ENCODE peak calls at places on chromosomes 13 and 19, in seven cellular contexts. One of them, this sample, is unnamed.

GRCh38 chr19:55189424-55189823 is 9.3 kb upstream of the SYT5 start:
- DNase-seq in cardiac muscle cell: no peak
- DNase-seq in AG04450: peak
- DNase-seq in Peyer's patch: no peak
- DNase-seq in hepatocyte: no peak
- DNase-seq in upper lobe of left lung: no peak
- DNase-seq in A673: no peak
- DNase-seq in this sample: peak

GRCh38 chr13:114077121-114077937 is 55.1 kb downstream of the RASA3 start:
- DNase-seq in cardiac muscle cell: no peak
- DNase-seq in AG04450: no peak
- DNase-seq in Peyer's patch: no peak
- DNase-seq in hepatocyte: no peak
- DNase-seq in upper lobe of left lung: no peak
- DNase-seq in A673: no peak
- DNase-seq in this sample: no peak

GRCh38 chr13:20232556-20233277 is 598 bp upstream of the GJB6 start:
- DNase-seq in cardiac muscle cell: no peak
- DNase-seq in AG04450: no peak
- DNase-seq in Peyer's patch: no peak
- DNase-seq in hepatocyte: no peak
- DNase-seq in upper lobe of left lung: no peak
- DNase-seq in A673: no peak
- DNase-seq in this sample: no peak

GRCh38 chr13:110772091-110772984 is 58.8 kb downstream of the ING1 start:
- DNase-seq in cardiac muscle cell: no peak
- DNase-seq in AG04450: no peak
- DNase-seq in Peyer's patch: no peak
- DNase-seq in hepatocyte: no peak
- DNase-seq in upper lobe of left lung: no peak
- DNase-seq in A673: no peak
- DNase-seq in this sample: no peak

GRCh38 chr19:47534628-47535027 is 19.8 kb upstream of the NAPA start:
- DNase-seq in cardiac muscle cell: no peak
- DNase-seq in AG04450: no peak
- DNase-seq in Peyer's patch: no peak
- DNase-seq in hepatocyte: no peak
- DNase-seq in upper lobe of left lung: no peak
- DNase-seq in A673: no peak
- DNase-seq in this sample: no peak

GRCh38 chr19:30374791-30375650 is 2.8 kb downstream of the ZNF536 start:
- DNase-seq in cardiac muscle cell: peak
- DNase-seq in AG04450: no peak
- DNase-seq in Peyer's patch: no peak
- DNase-seq in hepatocyte: peak
- DNase-seq in upper lobe of left lung: peak
- DNase-seq in A673: peak
- DNase-seq in this sample: no peak

GRCh38 chr19:3503036-3503572 is 2.6 kb upstream of the DOHH start:
- DNase-seq in cardiac muscle cell: no peak
- DNase-seq in AG04450: no peak
- DNase-seq in Peyer's patch: no peak
- DNase-seq in hepatocyte: no peak
- DNase-seq in upper lobe of left lung: no peak
- DNase-seq in A673: no peak
- DNase-seq in this sample: no peak

GRCh38 chr19:49594157-49595005 is 3.4 kb downstream of the PRR12 start:
- DNase-seq in cardiac muscle cell: no peak
- DNase-seq in AG04450: no peak
- DNase-seq in Peyer's patch: no peak
- DNase-seq in hepatocyte: peak
- DNase-seq in upper lobe of left lung: peak
- DNase-seq in A673: no peak
- DNase-seq in this sample: no peak

GRCh38 chr19:1853295-1854031 is 5.2 kb upstream of the REXO1 start:
- DNase-seq in cardiac muscle cell: peak
- DNase-seq in AG04450: no peak
- DNase-seq in Peyer's patch: peak
- DNase-seq in hepatocyte: peak
- DNase-seq in upper lobe of left lung: peak
- DNase-seq in A673: peak
- DNase-seq in this sample: peak

GRCh38 chr13:89923731-89924130 is 1423.8 kb upstream of the MIR17HG start:
- DNase-seq in cardiac muscle cell: no peak
- DNase-seq in AG04450: peak
- DNase-seq in Peyer's patch: no peak
- DNase-seq in hepatocyte: no peak
- DNase-seq in upper lobe of left lung: no peak
- DNase-seq in A673: no peak
- DNase-seq in this sample: no peak

GRCh38 chr13:87124785-87125074 is 546.4 kb upstream of the SLITRK5 start:
- DNase-seq in cardiac muscle cell: no peak
- DNase-seq in AG04450: no peak
- DNase-seq in Peyer's patch: no peak
- DNase-seq in hepatocyte: no peak
- DNase-seq in upper lobe of left lung: no peak
- DNase-seq in A673: no peak
- DNase-seq in this sample: no peak

GRCh38 chr19:38385804-38386257 is 2.0 kb downstream of the GGN start:
- DNase-seq in cardiac muscle cell: no peak
- DNase-seq in AG04450: no peak
- DNase-seq in Peyer's patch: no peak
- DNase-seq in hepatocyte: no peak
- DNase-seq in upper lobe of left lung: peak
- DNase-seq in A673: no peak
- DNase-seq in this sample: no peak

GRCh38 chr13:38777347-38778107 is 90.7 kb downstream of the FREM2 start:
- DNase-seq in cardiac muscle cell: no peak
- DNase-seq in AG04450: no peak
- DNase-seq in Peyer's patch: no peak
- DNase-seq in hepatocyte: no peak
- DNase-seq in upper lobe of left lung: no peak
- DNase-seq in A673: no peak
- DNase-seq in this sample: no peak

GRCh38 chr13:82010780-82011179 is 1669.9 kb upstream of the SPRY2 start:
- DNase-seq in cardiac muscle cell: no peak
- DNase-seq in AG04450: no peak
- DNase-seq in Peyer's patch: no peak
- DNase-seq in hepatocyte: no peak
- DNase-seq in upper lobe of left lung: no peak
- DNase-seq in A673: no peak
- DNase-seq in this sample: no peak

GRCh38 chr19:39737351-39737750 is 478 bp downstream of the CLC start:
- DNase-seq in cardiac muscle cell: no peak
- DNase-seq in AG04450: no peak
- DNase-seq in Peyer's patch: no peak
- DNase-seq in hepatocyte: no peak
- DNase-seq in upper lobe of left lung: no peak
- DNase-seq in A673: no peak
- DNase-seq in this sample: no peak

GRCh38 chr19:31356587-31357314 is 7.5 kb upstream of the TSHZ3 start:
- DNase-seq in cardiac muscle cell: peak
- DNase-seq in AG04450: no peak
- DNase-seq in Peyer's patch: no peak
- DNase-seq in hepatocyte: no peak
- DNase-seq in upper lobe of left lung: peak
- DNase-seq in A673: no peak
- DNase-seq in this sample: peak

GRCh38 chr19:45150731-45151725 is 9.8 kb downstream of the NKPD1 start:
- DNase-seq in cardiac muscle cell: no peak
- DNase-seq in AG04450: no peak
- DNase-seq in Peyer's patch: no peak
- DNase-seq in hepatocyte: no peak
- DNase-seq in upper lobe of left lung: peak
- DNase-seq in A673: no peak
- DNase-seq in this sample: no peak

GRCh38 chr13:33355470-33355869 is 69.9 kb upstream of the STARD13 start:
- DNase-seq in cardiac muscle cell: no peak
- DNase-seq in AG04450: no peak
- DNase-seq in Peyer's patch: no peak
- DNase-seq in hepatocyte: no peak
- DNase-seq in upper lobe of left lung: no peak
- DNase-seq in A673: peak
- DNase-seq in this sample: no peak

GRCh38 chr19:46115396-46116109 is 8.9 kb downstream of the IGFL3 start:
- DNase-seq in cardiac muscle cell: no peak
- DNase-seq in AG04450: peak
- DNase-seq in Peyer's patch: no peak
- DNase-seq in hepatocyte: peak
- DNase-seq in upper lobe of left lung: no peak
- DNase-seq in A673: no peak
- DNase-seq in this sample: no peak

GRCh38 chr13:51425410-51426042 is 27.3 kb downstream of the INTS6 start:
- DNase-seq in cardiac muscle cell: no peak
- DNase-seq in AG04450: no peak
- DNase-seq in Peyer's patch: no peak
- DNase-seq in hepatocyte: peak
- DNase-seq in upper lobe of left lung: no peak
- DNase-seq in A673: no peak
- DNase-seq in this sample: no peak

GRCh38 chr19:14519860-14520407 is 1.7 kb upstream of the DNAJB1 start:
- DNase-seq in cardiac muscle cell: no peak
- DNase-seq in AG04450: no peak
- DNase-seq in Peyer's patch: no peak
- DNase-seq in hepatocyte: no peak
- DNase-seq in upper lobe of left lung: no peak
- DNase-seq in A673: no peak
- DNase-seq in this sample: no peak

GRCh38 chr19:34990578-34991192 is 9.4 kb upstream of the GRAMD1A start:
- DNase-seq in cardiac muscle cell: no peak
- DNase-seq in AG04450: no peak
- DNase-seq in Peyer's patch: no peak
- DNase-seq in hepatocyte: no peak
- DNase-seq in upper lobe of left lung: no peak
- DNase-seq in A673: no peak
- DNase-seq in this sample: no peak

GRCh38 chr13:69287050-69287698 is 820.5 kb upstream of the ATXN8OS start:
- DNase-seq in cardiac muscle cell: no peak
- DNase-seq in AG04450: no peak
- DNase-seq in Peyer's patch: no peak
- DNase-seq in hepatocyte: no peak
- DNase-seq in upper lobe of left lung: no peak
- DNase-seq in A673: no peak
- DNase-seq in this sample: no peak
- H3K27ac ChIP-seq in cardiac muscle cell: no peak
- H3K27ac ChIP-seq in AG04450: no peak
- H3K27ac ChIP-seq in Peyer's patch: no peak
- H3K27ac ChIP-seq in hepatocyte: no peak
- H3K27ac ChIP-seq in upper lobe of left lung: no peak
- H3K27ac ChIP-seq in A673: no peak
- H3K27ac ChIP-seq in this sample: no peak

GRCh38 chr13:23658929-23659541 is 88.8 kb downstream of the TNFRSF19 start:
- DNase-seq in cardiac muscle cell: no peak
- DNase-seq in AG04450: no peak
- DNase-seq in Peyer's patch: no peak
- DNase-seq in hepatocyte: no peak
- DNase-seq in upper lobe of left lung: peak
- DNase-seq in A673: no peak
- DNase-seq in this sample: peak
- H3K27ac ChIP-seq in cardiac muscle cell: no peak
- H3K27ac ChIP-seq in AG04450: peak
- H3K27ac ChIP-seq in Peyer's patch: no peak
- H3K27ac ChIP-seq in hepatocyte: no peak
- H3K27ac ChIP-seq in upper lobe of left lung: no peak
- H3K27ac ChIP-seq in A673: no peak
- H3K27ac ChIP-seq in this sample: no peak

GRCh38 chr13:19053561-19053960 is 128.1 kb downstream of the TUBA3C start:
- DNase-seq in cardiac muscle cell: no peak
- DNase-seq in AG04450: no peak
- DNase-seq in Peyer's patch: no peak
- DNase-seq in hepatocyte: no peak
- DNase-seq in upper lobe of left lung: no peak
- DNase-seq in A673: no peak
- DNase-seq in this sample: no peak
- H3K27ac ChIP-seq in cardiac muscle cell: no peak
- H3K27ac ChIP-seq in AG04450: no peak
- H3K27ac ChIP-seq in Peyer's patch: no peak
- H3K27ac ChIP-seq in hepatocyte: no peak
- H3K27ac ChIP-seq in upper lobe of left lung: no peak
- H3K27ac ChIP-seq in A673: no peak
- H3K27ac ChIP-seq in this sample: no peak

GRCh38 chr19:10780368-10780767 is 55.6 kb downstream of the TMED1 start:
- DNase-seq in cardiac muscle cell: no peak
- DNase-seq in AG04450: no peak
- DNase-seq in Peyer's patch: peak
- DNase-seq in hepatocyte: no peak
- DNase-seq in upper lobe of left lung: no peak
- DNase-seq in A673: no peak
- DNase-seq in this sample: peak
- H3K27ac ChIP-seq in cardiac muscle cell: no peak
- H3K27ac ChIP-seq in AG04450: no peak
- H3K27ac ChIP-seq in Peyer's patch: peak
- H3K27ac ChIP-seq in hepatocyte: no peak
- H3K27ac ChIP-seq in upper lobe of left lung: peak
- H3K27ac ChIP-seq in A673: no peak
- H3K27ac ChIP-seq in this sample: peak

GRCh38 chr13:96090240-96091101 is 564 bp downstream of the HS6ST3 start:
- DNase-seq in cardiac muscle cell: peak
- DNase-seq in AG04450: no peak
- DNase-seq in Peyer's patch: no peak
- DNase-seq in hepatocyte: peak
- DNase-seq in upper lobe of left lung: peak
- DNase-seq in A673: peak
- DNase-seq in this sample: no peak
- H3K27ac ChIP-seq in cardiac muscle cell: no peak
- H3K27ac ChIP-seq in AG04450: no peak
- H3K27ac ChIP-seq in Peyer's patch: no peak
- H3K27ac ChIP-seq in hepatocyte: no peak
- H3K27ac ChIP-seq in upper lobe of left lung: no peak
- H3K27ac ChIP-seq in A673: no peak
- H3K27ac ChIP-seq in this sample: no peak

DNA sequence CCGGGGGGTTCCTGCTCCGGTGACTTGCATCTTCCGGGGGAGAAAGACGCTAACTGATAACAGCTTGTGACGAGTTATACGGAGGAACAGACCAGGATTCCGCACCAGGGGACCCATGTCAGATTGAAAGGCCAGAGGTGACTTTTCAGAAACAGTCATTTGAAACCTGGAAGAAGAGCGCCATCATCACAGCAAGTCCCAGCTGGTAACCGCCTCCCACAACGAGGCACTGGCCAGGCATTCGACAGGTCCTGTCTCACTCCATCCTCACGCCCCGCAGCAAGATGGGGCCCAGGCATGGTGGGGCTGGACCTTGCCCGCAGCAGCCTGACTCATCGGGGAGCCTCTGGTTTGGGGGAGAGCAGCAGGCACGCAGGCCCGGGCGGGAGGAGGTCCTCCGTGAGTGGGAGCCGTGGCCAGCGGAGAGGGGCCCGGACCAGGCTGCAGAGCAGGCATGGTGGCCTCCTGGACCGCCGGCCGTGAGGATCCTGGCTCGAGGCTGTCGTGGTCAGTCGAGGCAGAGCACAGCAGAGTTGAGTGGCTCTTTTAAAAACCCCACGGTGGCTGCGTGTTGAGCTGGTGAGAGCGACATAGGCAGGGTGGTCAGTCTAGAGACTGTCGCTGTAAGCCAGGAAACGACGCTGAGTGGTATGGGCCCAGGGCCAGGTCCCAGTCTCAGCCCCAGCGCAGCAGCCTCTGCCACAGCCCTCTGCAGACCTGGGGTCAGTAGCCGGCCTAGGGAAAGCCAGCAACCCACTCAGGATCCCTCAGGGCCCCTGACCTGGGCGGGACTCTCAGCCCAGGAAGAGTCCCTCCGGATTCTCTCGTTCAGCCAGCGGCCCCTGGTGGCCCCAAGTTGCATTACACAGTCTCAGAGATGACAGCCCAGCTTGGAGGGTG is 94.9 kb upstream of the MCF2L start:
- DNase-seq in cardiac muscle cell: peak
- DNase-seq in AG04450: peak
- DNase-seq in Peyer's patch: peak
- DNase-seq in hepatocyte: peak
- DNase-seq in upper lobe of left lung: peak
- DNase-seq in A673: peak
- DNase-seq in this sample: peak
- H3K27ac ChIP-seq in cardiac muscle cell: peak
- H3K27ac ChIP-seq in AG04450: no peak
- H3K27ac ChIP-seq in Peyer's patch: peak
- H3K27ac ChIP-seq in hepatocyte: no peak
- H3K27ac ChIP-seq in upper lobe of left lung: peak
- H3K27ac ChIP-seq in A673: no peak
- H3K27ac ChIP-seq in this sample: no peak